ENCODE peak calls at places on chromosomes 4 and X, in seven cellular contexts. O, V, I, T, H, U and S are unnamed samples.

GRCh38 chrX:100677616-100678181 is 33.7 kb downstream of the SRPX2 start:
- DNase-seq in H (no peak), V (no peak), T (no peak), U (peak), O (no peak), I (no peak), S (no peak)

GRCh38 chrX:120357186-120357585 is 4.7 kb upstream of the ATP1B4 start:
- DNase-seq in H (no peak), O (no peak), I (no peak), V (no peak), T (no peak), U (no peak), S (no peak)

GRCh38 chr4:4555916-4556315 is 14.1 kb upstream of the STX18 start:
- DNase-seq in I (no peak), V (no peak), T (no peak), U (peak), H (no peak), O (no peak), S (no peak)

GRCh38 chr4:74544655-74545361 is 99.9 kb downstream of the AREG start:
- DNase-seq in T (no peak), I (no peak), H (no peak), U (no peak), O (no peak), V (no peak), S (no peak)

GRCh38 chr4:150579591-150580234 is 2.2 kb upstream of the MAB21L2 start:
- DNase-seq in H (no peak), O (no peak), V (no peak), I (no peak), T (no peak), U (peak), S (peak)

GRCh38 chr4:101921370-101921769 is 130.8 kb downstream of the BANK1 start:
- DNase-seq in O (no peak), I (no peak), V (no peak), U (no peak), T (no peak), H (no peak), S (no peak)

GRCh38 chrX:46257451-46257879 is 287.8 kb downstream of the ZNF674 start:
- DNase-seq in I (no peak), H (no peak), V (no peak), O (no peak), U (no peak), T (no peak), S (no peak)

GRCh38 chr4:166432842-166433241 is 559.8 kb downstream of the TLL1 start:
- DNase-seq in O (no peak), I (no peak), H (no peak), T (no peak), U (no peak), V (no peak), S (no peak)

GRCh38 chr4:2855584-2855983 is 11.9 kb downstream of the ADD1 start:
- DNase-seq in I (no peak), V (no peak), T (no peak), U (no peak), H (no peak), O (no peak), S (no peak)

GRCh38 chrX:137424679-137425078 is 141.2 kb upstream of the ZIC3 start:
- DNase-seq in U (no peak), I (no peak), H (no peak), T (no peak), O (no peak), V (no peak), S (no peak)

GRCh38 chrX:129540725-129541184 is 696 bp downstream of the OCRL start:
- DNase-seq in I (peak), O (peak), T (peak), V (peak), U (peak), H (peak), S (peak)

GRCh38 chr4:80610199-80610598 is 274.7 kb downstream of the CFAP299 start:
- DNase-seq in T (no peak), V (no peak), O (peak), U (no peak), I (no peak), H (no peak), S (no peak)

GRCh38 chrX:22095306-22095705 is 63.2 kb downstream of the PHEX start:
- DNase-seq in T (no peak), V (no peak), O (no peak), H (no peak), I (peak), U (peak), S (no peak)

GRCh38 chr4:136922066-136922465 is 610.2 kb downstream of the PCDH18 start:
- DNase-seq in H (no peak), U (no peak), T (no peak), I (no peak), V (no peak), O (no peak), S (no peak)

GRCh38 chrX:38664285-38664684 is 102.9 kb downstream of the TSPAN7 start:
- DNase-seq in V (no peak), U (peak), H (peak), T (peak), O (peak), I (no peak), S (no peak)

GRCh38 chrX:55710701-55711100 is 6.8 kb upstream of the RRAGB start:
- DNase-seq in O (no peak), H (no peak), V (no peak), T (peak), I (no peak), U (peak), S (no peak)

GRCh38 chrX:108601276-108601675 is 135.1 kb downstream of the IRS4 start:
- DNase-seq in T (no peak), H (no peak), I (no peak), U (no peak), V (no peak), O (no peak), S (no peak)

GRCh38 chrX:44071847-44072545 is 98.8 kb upstream of the NDP start:
- DNase-seq in I (no peak), H (no peak), V (no peak), T (no peak), U (peak), O (no peak), S (no peak)

GRCh38 chr4:24655971-24656370 is 71.6 kb upstream of the DHX15 start:
- DNase-seq in H (no peak), O (no peak), T (no peak), I (no peak), V (no peak), U (no peak), S (no peak)

DNA sequence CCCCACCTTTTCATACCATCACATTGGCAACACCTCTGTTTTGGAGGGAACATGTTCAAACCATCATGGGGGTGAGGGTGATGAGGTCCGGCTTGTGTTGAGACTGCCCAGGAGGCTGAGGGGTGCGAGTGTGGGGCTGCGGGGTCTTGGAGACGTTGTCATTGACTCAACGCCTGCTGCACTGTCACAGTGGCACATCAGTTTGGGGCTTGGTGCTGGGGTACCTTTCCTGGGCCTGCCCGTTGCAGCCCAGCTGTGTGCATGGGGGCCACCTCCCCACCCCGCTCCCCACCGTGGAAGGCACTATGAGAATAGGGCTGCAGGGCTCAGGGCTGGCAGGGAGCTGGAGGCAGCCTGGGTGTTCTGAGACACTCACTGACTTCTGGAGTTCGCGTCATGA is 2.3 kb downstream of the HTRA3 start:
- DNase-seq in I (no peak), U (no peak), H (no peak), O (no peak), V (no peak), T (no peak), S (no peak)
- H3K4me3 ChIP-seq in I (peak), U (no peak), H (no peak), O (no peak), V (peak), T (no peak), S (no peak)

GRCh38 chr4:52545099-52546069 is 113.7 kb downstream of the USP46 start:
- DNase-seq in I (peak), H (peak), T (peak), O (peak), V (peak), U (peak), S (no peak)
- H3K4me3 ChIP-seq in I (no peak), H (no peak), T (no peak), O (no peak), V (no peak), U (no peak), S (no peak)

DNA sequence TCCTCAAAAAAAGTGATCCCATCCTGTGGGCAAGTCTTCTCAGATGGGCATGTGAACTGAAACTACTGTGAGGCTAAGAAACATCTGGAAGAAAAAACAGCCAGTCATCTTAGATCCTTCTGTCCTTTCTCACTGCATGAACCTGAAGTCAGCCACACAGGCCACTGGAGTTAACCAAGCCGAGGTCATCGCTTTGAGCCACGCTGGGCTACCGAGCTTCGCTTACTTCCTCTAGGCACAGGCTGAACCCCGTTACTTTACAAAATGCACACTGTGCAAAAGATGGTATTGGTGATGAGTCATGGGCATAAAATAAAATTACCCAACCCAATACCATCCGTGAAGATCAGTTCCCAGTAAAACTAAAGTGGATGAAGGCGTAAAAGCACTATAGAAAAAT is 86.2 kb downstream of the MTMR1 start:
- DNase-seq in U (no peak), I (no peak), H (peak), V (no peak), O (no peak), T (no peak), S (no peak)
- H3K4me3 ChIP-seq in U (no peak), I (no peak), H (no peak), V (no peak), O (no peak), T (no peak), S (no peak)

DNA sequence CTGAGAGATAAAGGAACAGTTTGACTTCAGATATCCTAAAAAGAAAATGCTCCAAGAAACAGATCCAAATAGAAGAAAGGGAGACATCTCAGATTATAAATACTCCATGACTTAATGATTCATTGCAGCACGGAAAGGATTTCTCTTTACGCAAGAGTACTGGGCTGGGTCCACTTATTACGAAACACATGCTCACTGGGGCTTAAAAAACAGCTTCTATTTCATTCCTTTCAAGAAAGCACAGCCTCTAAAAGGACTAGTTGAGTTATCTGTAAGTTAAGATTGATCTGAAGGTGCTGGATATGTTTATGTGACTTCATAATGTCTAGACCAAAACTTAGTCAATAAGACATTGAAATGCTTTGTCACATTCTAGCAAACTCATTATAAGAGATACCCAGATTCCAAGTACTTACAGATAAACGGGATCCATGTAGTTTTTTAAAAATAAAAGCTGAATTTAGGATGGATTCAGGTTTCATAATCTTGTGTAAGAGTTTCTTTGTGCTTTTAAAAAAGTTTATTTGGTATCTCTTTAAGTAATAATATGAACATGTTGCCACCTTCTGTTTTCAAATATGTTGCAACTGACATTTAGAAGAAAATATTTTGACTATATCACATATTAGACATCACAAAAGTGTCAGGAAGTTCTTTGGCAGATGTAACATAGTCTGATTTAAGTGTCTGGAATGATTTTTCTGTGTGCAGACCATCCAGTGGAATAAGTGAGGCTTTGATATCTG is 109.5 kb upstream of the MYOZ2 start:
- DNase-seq in T (no peak), O (no peak), V (no peak), U (peak), H (peak), I (peak), S (peak)
- H3K4me3 ChIP-seq in T (no peak), O (no peak), V (no peak), U (no peak), H (peak), I (peak), S (no peak)

GRCh38 chrX:2425281-2426071 is 75.3 kb downstream of the DHRSX start:
- DNase-seq in V (no peak), O (peak), I (no peak), H (no peak), T (no peak), U (no peak), S (no peak)
- H3K4me3 ChIP-seq in V (no peak), O (no peak), I (no peak), H (no peak), T (no peak), U (no peak), S (no peak)

DNA sequence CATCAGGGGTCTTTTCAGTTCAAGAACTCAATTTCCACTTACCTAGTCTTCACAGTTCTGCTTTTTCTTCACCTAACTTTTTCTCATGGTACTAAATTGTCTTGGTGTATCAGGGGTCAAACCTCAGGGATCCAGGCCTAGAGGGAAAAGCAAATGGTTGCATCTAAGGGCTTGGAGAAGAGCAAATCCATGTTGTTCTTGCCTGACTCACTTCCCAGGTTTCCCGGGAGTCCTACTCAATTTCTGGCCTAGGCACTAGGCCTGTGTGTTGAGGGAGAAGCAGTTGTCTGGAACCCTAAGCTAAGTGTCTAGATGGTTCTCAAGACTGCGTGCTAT is 191.9 kb upstream of the STK26 start:
- DNase-seq in U (no peak), I (no peak), V (no peak), T (no peak), O (no peak), H (no peak), S (no peak)
- H3K4me3 ChIP-seq in U (no peak), I (no peak), V (peak), T (peak), O (no peak), H (peak), S (no peak)

GRCh38 chr4:113628711-113629110 is 132.8 kb downstream of the CAMK2D start:
- DNase-seq in V (no peak), T (no peak), I (no peak), H (no peak), O (no peak), U (no peak), S (no peak)

GRCh38 chr4:113621633-113622032 is 139.9 kb downstream of the CAMK2D start:
- DNase-seq in H (no peak), T (no peak), U (no peak), V (no peak), O (no peak), I (no peak), S (no peak)

GRCh38 chr4:113623274-113623894 is 138.2 kb downstream of the CAMK2D start:
- DNase-seq in U (no peak), O (no peak), T (no peak), I (no peak), H (no peak), V (no peak), S (no peak)

GRCh38 chr4:113625902-113626301 is 135.6 kb downstream of the CAMK2D start:
- DNase-seq in I (no peak), T (no peak), H (no peak), U (no peak), O (no peak), V (no peak), S (no peak)

DNA sequence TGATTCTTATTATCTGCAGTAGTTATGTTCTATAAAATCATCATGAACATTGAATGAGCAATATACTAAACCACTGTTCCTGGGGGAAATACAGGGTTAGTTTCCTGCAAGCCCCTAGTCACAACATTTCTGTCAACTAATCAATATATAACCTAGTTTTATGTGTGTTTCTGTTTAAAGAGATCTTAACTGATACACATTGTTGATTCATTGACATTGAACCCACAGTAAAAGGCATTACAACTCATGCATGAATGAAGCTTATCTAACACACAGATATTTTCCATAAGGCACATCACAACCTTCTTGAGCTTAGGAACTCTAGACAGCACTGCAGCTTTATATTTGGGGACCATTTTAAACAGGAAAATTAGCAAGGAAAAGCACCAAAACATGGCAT is 134.2 kb downstream of the CAMK2D start:
- DNase-seq in T (no peak), V (no peak), U (no peak), H (no peak), I (no peak), O (no peak), S (no peak)
- H3K4me3 ChIP-seq in T (no peak), V (no peak), U (no peak), H (no peak), I (no peak), O (no peak), S (no peak)

DNA sequence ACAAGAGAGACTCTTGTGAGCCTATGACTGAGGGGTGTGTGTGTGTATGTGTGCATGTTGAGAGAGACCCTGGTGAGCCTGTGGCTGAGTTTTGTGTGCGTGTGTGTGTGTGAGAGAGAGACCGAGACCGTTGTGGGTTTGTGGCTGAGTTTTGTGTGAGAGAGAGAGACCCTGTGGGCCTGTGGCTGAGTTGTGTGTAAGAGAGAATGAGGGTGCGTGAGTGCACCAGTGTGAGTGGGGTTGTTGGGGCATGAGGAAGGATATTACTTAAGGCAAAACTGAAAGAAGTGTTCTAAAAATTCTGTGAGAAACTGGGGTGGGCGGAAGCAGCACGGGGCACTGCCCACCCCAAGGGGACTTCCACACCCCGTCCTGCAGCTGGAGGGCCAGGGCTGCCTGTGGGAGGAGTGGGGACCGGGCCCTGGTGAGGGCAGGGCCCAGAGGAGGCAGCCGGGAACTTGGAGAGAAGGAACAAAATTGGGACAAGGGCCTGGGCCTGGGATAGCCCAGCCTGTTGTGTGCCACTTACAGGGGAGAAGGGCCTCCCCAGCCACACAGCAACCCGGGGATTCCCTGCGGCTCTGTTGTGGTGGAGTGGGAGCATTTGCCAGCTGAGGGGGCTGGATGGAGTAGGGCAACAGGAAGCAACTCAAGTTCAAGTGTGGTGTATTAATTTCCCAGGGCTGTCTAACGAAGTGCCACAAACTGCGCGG is 22.0 kb downstream of the TMEM131L start:
- DNase-seq in I (no peak), T (no peak), U (peak), V (no peak), H (no peak), O (no peak), S (peak)
- H3K4me3 ChIP-seq in I (no peak), T (no peak), U (no peak), V (peak), H (no peak), O (peak), S (peak)

DNA sequence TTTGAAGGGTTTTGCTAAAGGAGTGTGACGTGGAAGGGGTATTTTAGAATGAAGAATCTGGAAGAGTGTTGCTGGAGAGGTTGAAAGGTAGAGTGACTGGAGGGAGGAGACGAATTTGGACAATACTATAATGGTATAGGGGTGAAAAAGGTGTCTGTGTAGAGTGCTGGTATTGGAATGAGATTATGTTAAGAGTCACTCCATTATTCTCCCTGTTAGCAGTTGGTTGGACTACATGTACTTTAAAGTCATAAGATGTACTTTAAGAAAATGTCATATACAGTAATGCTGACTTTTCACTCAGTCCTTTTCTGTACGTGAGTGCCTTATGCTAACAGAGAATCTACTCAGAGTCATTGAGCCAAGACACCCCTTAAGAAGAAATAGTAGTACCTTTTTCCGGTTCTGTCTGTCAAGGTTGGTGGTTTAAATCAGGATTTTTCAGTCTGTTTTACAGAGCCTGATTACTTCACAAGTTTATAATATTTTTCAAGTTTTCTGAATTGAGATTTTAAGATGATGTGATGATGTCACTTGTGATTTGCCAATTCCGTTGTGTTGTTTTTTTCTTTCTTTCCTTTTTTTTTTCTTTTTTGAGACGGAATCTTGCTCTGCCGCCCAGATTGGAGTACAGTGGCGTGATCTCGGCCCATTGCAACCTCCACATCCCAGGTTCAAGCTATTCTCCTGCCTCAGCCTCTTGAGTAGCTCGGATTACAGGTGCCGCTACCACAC is 56.6 kb downstream of the WWC2 start:
- DNase-seq in U (no peak), H (no peak), O (no peak), T (no peak), V (no peak), I (no peak), S (no peak)
- H3K4me3 ChIP-seq in U (no peak), H (no peak), O (no peak), T (no peak), V (no peak), I (no peak), S (no peak)